ENCODE peak calls at places on chromosome 1, in six cellular contexts. E is Peyer's patch; Q is IMR-90; I is uterus; T is CD4-positive, CD25-positive, alpha-beta regulatory T cell; P is mucosa of descending colon. R is an unnamed sample.

GRCh38 chr1:8059161-8059622 is 33.1 kb upstream of the ERRFI1 start:
- DNase-seq in E (no peak), Q (peak), I (no peak), T (no peak), P (no peak), R (peak)

GRCh38 chr1:191320062-191320461 is 838.2 kb upstream of the RGS18 start:
- DNase-seq in E (no peak), Q (no peak), I (no peak), T (no peak), P (no peak), R (no peak)

GRCh38 chr1:84689514-84690396 is 506 bp downstream of the SSX2IP start:
- DNase-seq in E (peak), Q (peak), I (peak), T (peak), P (peak), R (peak)

GRCh38 chr1:222384536-222384935 is 163.4 kb downstream of the HHIPL2 start:
- DNase-seq in E (no peak), Q (no peak), I (no peak), T (no peak), P (no peak), R (no peak)

GRCh38 chr1:10767282-10767681 is 29.2 kb downstream of the CASZ1 start:
- DNase-seq in E (no peak), Q (no peak), I (no peak), T (no peak), P (no peak), R (no peak)

GRCh38 chr1:246566808-246567154 is 525 bp downstream of the CNST start:
- DNase-seq in E (peak), Q (peak), I (no peak), T (peak), P (no peak), R (no peak)

GRCh38 chr1:179178965-179179364 is 50.5 kb downstream of the ABL2 start:
- DNase-seq in E (no peak), Q (peak), I (no peak), T (no peak), P (no peak), R (peak)

GRCh38 chr1:31433396-31433930 is 20.4 kb downstream of the SERINC2 start:
- DNase-seq in E (no peak), Q (no peak), I (no peak), T (no peak), P (no peak), R (no peak)

GRCh38 chr1:17193222-17194132 is 11.5 kb upstream of the PADI1 start:
- DNase-seq in E (no peak), Q (no peak), I (no peak), T (no peak), P (no peak), R (no peak)

GRCh38 chr1:151946366-151946764 is 37.1 kb upstream of the THEM4 start:
- DNase-seq in E (no peak), Q (no peak), I (no peak), T (peak), P (no peak), R (no peak)

GRCh38 chr1:32927441-32927840 is 26.3 kb upstream of the TMEM54 start:
- DNase-seq in E (no peak), Q (no peak), I (no peak), T (no peak), P (no peak), R (no peak)

GRCh38 chr1:231416896-231417295 is 5.2 kb downstream of the EGLN1 start:
- DNase-seq in E (no peak), Q (no peak), I (no peak), T (peak), P (no peak), R (no peak)
- H3K4me3 ChIP-seq in E (no peak), Q (no peak), I (no peak), T (peak), P (no peak), R (no peak)

GRCh38 chr1:26410706-26411623 is at the start of gene LIN28A:
- DNase-seq in E (peak), Q (no peak), I (no peak), T (no peak), P (no peak), R (no peak)
- H3K4me3 ChIP-seq in E (no peak), Q (no peak), I (no peak), T (no peak), P (no peak), R (no peak)

DNA sequence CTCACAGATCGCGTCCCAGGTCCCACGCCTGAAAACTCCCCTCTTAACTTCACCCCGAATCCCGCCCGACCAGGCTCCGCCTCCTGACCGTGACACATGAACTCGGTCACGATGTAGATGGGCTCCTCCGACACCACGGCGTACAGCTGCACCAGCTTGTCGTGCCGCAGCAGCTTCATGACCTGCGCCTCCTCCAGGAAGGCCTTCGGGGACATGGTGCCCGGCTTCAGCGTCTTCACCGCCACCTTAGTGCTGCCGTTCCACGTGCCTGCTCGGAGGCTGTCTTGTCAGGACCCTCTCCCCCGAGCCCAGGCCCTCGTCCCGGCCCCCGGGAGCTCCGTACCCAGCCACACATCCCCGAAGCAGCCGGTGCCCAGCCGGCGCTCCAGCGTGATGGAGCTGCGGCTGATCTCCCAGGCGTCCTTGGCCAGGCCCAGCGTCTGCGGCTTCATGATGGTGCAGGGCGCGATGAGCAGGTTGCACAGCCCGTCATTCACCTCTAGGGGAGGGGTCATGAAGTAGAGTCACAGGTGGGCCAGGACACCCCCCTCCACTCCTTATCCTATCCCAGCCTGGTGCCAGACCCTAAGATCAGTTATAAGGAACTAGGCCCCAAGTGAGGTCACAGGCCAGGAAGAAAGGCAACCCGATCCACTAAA is 11.5 kb upstream of the AHDC1 start:
- DNase-seq in E (no peak), Q (no peak), I (no peak), T (no peak), P (no peak), R (no peak)
- H3K4me3 ChIP-seq in E (no peak), Q (no peak), I (no peak), T (no peak), P (no peak), R (no peak)

DNA sequence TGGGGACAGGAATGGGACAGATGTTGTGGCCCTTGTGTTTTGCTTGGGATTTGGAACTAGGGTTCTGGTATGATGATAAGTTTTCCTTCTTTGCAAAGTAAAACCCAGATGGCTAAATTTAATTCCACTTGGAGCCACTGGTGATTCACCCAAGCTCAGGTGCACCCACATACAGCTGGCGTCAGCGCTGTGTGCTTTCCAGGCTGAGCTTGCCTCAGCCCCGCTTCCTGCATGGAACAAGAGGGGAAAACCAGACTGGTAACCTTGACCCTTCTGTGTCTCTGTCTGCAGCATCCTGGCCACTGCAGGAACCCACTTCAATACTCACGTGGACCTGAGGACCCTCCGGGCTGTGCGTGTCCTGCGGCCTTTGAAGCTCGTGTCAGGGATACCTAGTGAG is 94.2 kb downstream of the CACNA1E start:
- DNase-seq in E (no peak), Q (no peak), I (no peak), T (no peak), P (no peak), R (no peak)
- H3K4me3 ChIP-seq in E (no peak), Q (no peak), I (no peak), T (no peak), P (no peak), R (no peak)

DNA sequence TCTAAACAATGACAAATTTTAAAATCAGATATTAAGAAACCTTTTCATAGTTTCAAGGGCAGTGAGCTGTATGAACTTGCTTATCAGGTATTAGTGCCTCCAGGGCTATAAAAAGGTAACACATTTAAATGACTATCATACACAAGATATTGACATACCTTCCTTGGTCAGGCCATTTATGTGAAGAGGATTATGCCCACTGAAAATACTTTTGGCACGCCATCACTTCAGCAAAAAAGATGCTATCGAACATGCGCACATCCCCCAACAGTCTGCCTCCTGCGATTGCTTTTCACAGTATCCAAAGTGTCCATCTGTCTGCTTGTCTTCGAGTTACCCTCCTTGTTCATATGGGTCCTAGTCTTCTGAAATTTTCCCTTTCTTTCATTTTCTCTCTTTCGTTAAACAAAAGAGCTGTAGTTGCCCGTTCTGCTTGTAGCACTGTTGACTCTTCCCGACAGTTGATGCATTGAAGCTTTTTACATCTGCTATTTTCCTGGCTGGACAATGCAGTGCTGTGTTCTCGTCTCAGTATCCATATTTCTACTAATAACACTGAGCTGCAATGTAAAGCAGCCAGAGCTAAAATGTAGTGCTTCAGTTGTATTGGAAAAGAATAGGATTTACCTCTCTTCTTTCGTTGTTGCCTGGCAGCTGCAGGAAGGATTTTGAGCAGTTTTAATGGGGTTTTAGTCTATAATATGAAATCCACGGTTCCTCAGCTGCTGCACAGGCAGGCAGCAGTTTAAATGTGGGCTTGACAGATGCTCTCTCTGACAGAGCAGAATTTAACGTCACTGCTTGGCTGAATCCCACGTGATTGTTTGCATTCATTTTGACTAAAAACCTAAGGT is at the start of gene B3GALT2:
- DNase-seq in E (peak), Q (peak), I (no peak), T (peak), P (peak), R (peak)
- H3K4me3 ChIP-seq in E (no peak), Q (peak), I (peak), T (peak), P (no peak), R (peak)

GRCh38 chr1:156677616-156678596 is 699 bp upstream of the NES start:
- DNase-seq in E (peak), Q (peak), I (peak), T (peak), P (peak), R (peak)
- H3K4me3 ChIP-seq in E (peak), Q (peak), I (peak), T (no peak), P (no peak), R (peak)

R was measured in fibroblast of villous mesenchyme.